ENCODE peak calls at places on chromosomes 7 and 10, in ten cellular contexts. K, L, Y, V, N, A, Z, H, F and R are unnamed samples.

GRCh38 chr7:371779-372545 is 82.0 kb downstream of the FOXL3 start:
- DNase-seq in K (no peak), L (no peak), Y (no peak), V (no peak), N (no peak), A (no peak), Z (no peak), H (no peak), F (no peak), R (no peak)

GRCh38 chr10:35420044-35420443 is 83.7 kb downstream of the CCNY start:
- DNase-seq in K (no peak), L (no peak), Y (no peak), V (no peak), N (no peak), A (no peak), Z (no peak), H (no peak), F (no peak), R (no peak)

GRCh38 chr7:101243786-101244384 is 996 bp downstream of the FIS1 start:
- DNase-seq in K (no peak), L (peak), Y (no peak), V (no peak), N (no peak), A (no peak), Z (no peak), H (no peak), F (no peak), R (no peak)

GRCh38 chr10:107579970-107580369 is 415.5 kb upstream of the SORCS1 start:
- DNase-seq in K (no peak), L (no peak), Y (no peak), V (no peak), N (no peak), A (no peak), Z (no peak), H (no peak), F (no peak), R (no peak)

GRCh38 chr10:97534746-97535367 is 36.1 kb downstream of the UBTD1 start:
- DNase-seq in K (peak), L (no peak), Y (peak), V (no peak), N (peak), A (peak), Z (no peak), H (no peak), F (peak), R (no peak)

GRCh38 chr10:120823251-120823650 is 27.9 kb upstream of the WDR11 start:
- DNase-seq in K (no peak), L (no peak), Y (no peak), V (no peak), N (no peak), A (no peak), Z (no peak), H (no peak), F (no peak), R (no peak)

GRCh38 chr7:25803117-25803887 is 348.7 kb upstream of the NFE2L3 start:
- DNase-seq in K (no peak), L (no peak), Y (no peak), V (no peak), N (no peak), A (no peak), Z (no peak), H (no peak), F (peak), R (no peak)

GRCh38 chr10:69958232-69958902 is 94.3 kb upstream of the MACROH2A2 start:
- DNase-seq in K (no peak), L (peak), Y (no peak), V (peak), N (peak), A (no peak), Z (peak), H (peak), F (peak), R (no peak)

GRCh38 chr10:120156614-120157274 is 264.2 kb downstream of the SEC23IP start:
- DNase-seq in K (no peak), L (no peak), Y (no peak), V (no peak), N (no peak), A (no peak), Z (no peak), H (no peak), F (no peak), R (no peak)

GRCh38 chr7:22860784-22861482 is 38.3 kb upstream of the TOMM7 start:
- DNase-seq in K (no peak), L (no peak), Y (peak), V (no peak), N (peak), A (peak), Z (no peak), H (peak), F (peak), R (no peak)

GRCh38 chr7:151152935-151153513 is 14.5 kb downstream of the GBX1 start:
- DNase-seq in K (no peak), L (no peak), Y (no peak), V (no peak), N (no peak), A (no peak), Z (no peak), H (no peak), F (no peak), R (no peak)

GRCh38 chr7:36633377-36633776 is 90.9 kb downstream of the AOAH start:
- DNase-seq in K (no peak), L (no peak), Y (no peak), V (no peak), N (no peak), A (no peak), Z (no peak), H (no peak), F (no peak), R (no peak)

GRCh38 chr7:148286150-148286549 is 304.4 kb upstream of the C7orf33 start:
- DNase-seq in K (no peak), L (peak), Y (no peak), V (no peak), N (no peak), A (no peak), Z (no peak), H (no peak), F (no peak), R (peak)

GRCh38 chr7:106430103-106430502 is 145.3 kb upstream of the NAMPT start:
- DNase-seq in K (no peak), L (no peak), Y (no peak), V (peak), N (no peak), A (no peak), Z (no peak), H (no peak), F (no peak), R (no peak)

GRCh38 chr7:37336259-37336658 is 112.4 kb downstream of the ELMO1 start:
- DNase-seq in K (no peak), L (no peak), Y (no peak), V (no peak), N (peak), A (no peak), Z (no peak), H (peak), F (peak), R (no peak)

GRCh38 chr10:16606421-16606820 is 84.7 kb upstream of the C1QL3 start:
- DNase-seq in K (no peak), L (peak), Y (no peak), V (no peak), N (no peak), A (no peak), Z (peak), H (no peak), F (no peak), R (no peak)